ENCODE peak calls at places on chromosomes 5 and 9, in six cellular contexts. One of them, this sample, is unnamed.

GRCh38 chr9:93230185-93230584 is 46.2 kb downstream of the WNK2 start:
- DNase-seq in mesendoderm: no peak
- DNase-seq in T-helper 2 cell treated with Interferon-gamma antibody and Interleukin-4, amounts not matched to agents 5 μg/mL and 100 μg/mL, for 36 hours: no peak
- DNase-seq in A172: no peak
- DNase-seq in prostate gland: no peak
- DNase-seq in AG09319: no peak
- DNase-seq in this sample: no peak

GRCh38 chr5:15533124-15533893 is 33.3 kb downstream of the FBXL7 start:
- DNase-seq in mesendoderm: no peak
- DNase-seq in T-helper 2 cell treated with Interferon-gamma antibody and Interleukin-4, amounts not matched to agents 5 μg/mL and 100 μg/mL, for 36 hours: no peak
- DNase-seq in A172: no peak
- DNase-seq in prostate gland: no peak
- DNase-seq in AG09319: peak; percentile 95
- DNase-seq in this sample: peak; percentile 61

GRCh38 chr9:68887232-68887631 is 126.7 kb downstream of the PRKACG start:
- DNase-seq in mesendoderm: no peak
- DNase-seq in T-helper 2 cell treated with Interferon-gamma antibody and Interleukin-4, amounts not matched to agents 5 μg/mL and 100 μg/mL, for 36 hours: no peak
- DNase-seq in A172: no peak
- DNase-seq in prostate gland: no peak
- DNase-seq in AG09319: no peak
- DNase-seq in this sample: no peak

GRCh38 chr9:78306222-78307076 is 9.5 kb downstream of the PSAT1 start:
- DNase-seq in mesendoderm: no peak
- DNase-seq in T-helper 2 cell treated with Interferon-gamma antibody and Interleukin-4, amounts not matched to agents 5 μg/mL and 100 μg/mL, for 36 hours: no peak
- DNase-seq in A172: no peak
- DNase-seq in prostate gland: no peak
- DNase-seq in AG09319: no peak
- DNase-seq in this sample: no peak

GRCh38 chr5:53291528-53291927 is 182.0 kb upstream of the MOCS2 start:
- DNase-seq in mesendoderm: no peak
- DNase-seq in T-helper 2 cell treated with Interferon-gamma antibody and Interleukin-4, amounts not matched to agents 5 μg/mL and 100 μg/mL, for 36 hours: no peak
- DNase-seq in A172: no peak
- DNase-seq in prostate gland: no peak
- DNase-seq in AG09319: no peak
- DNase-seq in this sample: no peak

GRCh38 chr5:62340392-62340791 is 34.4 kb downstream of the KIF2A start:
- DNase-seq in mesendoderm: peak; percentile 64
- DNase-seq in T-helper 2 cell treated with Interferon-gamma antibody and Interleukin-4, amounts not matched to agents 5 μg/mL and 100 μg/mL, for 36 hours: no peak
- DNase-seq in A172: no peak
- DNase-seq in prostate gland: no peak
- DNase-seq in AG09319: no peak
- DNase-seq in this sample: no peak

GRCh38 chr5:159345861-159346260 is 15.6 kb upstream of the IL12B start:
- DNase-seq in mesendoderm: no peak
- DNase-seq in T-helper 2 cell treated with Interferon-gamma antibody and Interleukin-4, amounts not matched to agents 5 μg/mL and 100 μg/mL, for 36 hours: no peak
- DNase-seq in A172: no peak
- DNase-seq in prostate gland: no peak
- DNase-seq in AG09319: no peak
- DNase-seq in this sample: no peak

GRCh38 chr5:82147860-82148573 is 130.1 kb downstream of the RPS23 start:
- DNase-seq in mesendoderm: no peak
- DNase-seq in T-helper 2 cell treated with Interferon-gamma antibody and Interleukin-4, amounts not matched to agents 5 μg/mL and 100 μg/mL, for 36 hours: no peak
- DNase-seq in A172: no peak
- DNase-seq in prostate gland: no peak
- DNase-seq in AG09319: no peak
- DNase-seq in this sample: peak; percentile 88

GRCh38 chr5:134905246-134905996 is 490 bp downstream of the PCBD2 start:
- DNase-seq in mesendoderm: peak; percentile 64
- DNase-seq in T-helper 2 cell treated with Interferon-gamma antibody and Interleukin-4, amounts not matched to agents 5 μg/mL and 100 μg/mL, for 36 hours: no peak
- DNase-seq in A172: peak; percentile 70
- DNase-seq in prostate gland: peak; percentile 43
- DNase-seq in AG09319: peak; percentile 28
- DNase-seq in this sample: peak; percentile 68

GRCh38 chr9:92501671-92502393 is 19.5 kb upstream of the ASPN start:
- DNase-seq in mesendoderm: peak; percentile 58
- DNase-seq in T-helper 2 cell treated with Interferon-gamma antibody and Interleukin-4, amounts not matched to agents 5 μg/mL and 100 μg/mL, for 36 hours: no peak
- DNase-seq in A172: peak; percentile 35
- DNase-seq in prostate gland: no peak
- DNase-seq in AG09319: peak; percentile 63
- DNase-seq in this sample: peak; percentile 42

GRCh38 chr9:111356567-111357244 is 26.7 kb upstream of the OR2K2 start:
- DNase-seq in mesendoderm: no peak
- DNase-seq in T-helper 2 cell treated with Interferon-gamma antibody and Interleukin-4, amounts not matched to agents 5 μg/mL and 100 μg/mL, for 36 hours: no peak
- DNase-seq in A172: peak; percentile 72
- DNase-seq in prostate gland: no peak
- DNase-seq in AG09319: peak; percentile 69
- DNase-seq in this sample: peak; percentile 86

GRCh38 chr9:113220467-113221002 is 542 bp downstream of the FKBP15 start:
- DNase-seq in mesendoderm: no peak
- DNase-seq in T-helper 2 cell treated with Interferon-gamma antibody and Interleukin-4, amounts not matched to agents 5 μg/mL and 100 μg/mL, for 36 hours: no peak
- DNase-seq in A172: peak; percentile 17
- DNase-seq in prostate gland: no peak
- DNase-seq in AG09319: no peak
- DNase-seq in this sample: no peak

GRCh38 chr5:68433921-68434879 is 218.6 kb downstream of the PIK3R1 start:
- DNase-seq in mesendoderm: peak; percentile 71
- DNase-seq in T-helper 2 cell treated with Interferon-gamma antibody and Interleukin-4, amounts not matched to agents 5 μg/mL and 100 μg/mL, for 36 hours: peak; percentile 97
- DNase-seq in A172: peak; percentile 94
- DNase-seq in prostate gland: peak; percentile 41
- DNase-seq in AG09319: peak; percentile 78
- DNase-seq in this sample: peak; percentile 53

GRCh38 chr5:109688647-109688998 is 1.1 kb upstream of the MAN2A1 start:
- DNase-seq in mesendoderm: peak; percentile 79
- DNase-seq in T-helper 2 cell treated with Interferon-gamma antibody and Interleukin-4, amounts not matched to agents 5 μg/mL and 100 μg/mL, for 36 hours: no peak
- DNase-seq in A172: peak; percentile 32
- DNase-seq in prostate gland: no peak
- DNase-seq in AG09319: no peak
- DNase-seq in this sample: no peak

GRCh38 chr5:109053995-109054417 is 306.3 kb downstream of the FER start:
- DNase-seq in mesendoderm: no peak
- DNase-seq in T-helper 2 cell treated with Interferon-gamma antibody and Interleukin-4, amounts not matched to agents 5 μg/mL and 100 μg/mL, for 36 hours: no peak
- DNase-seq in A172: no peak
- DNase-seq in prostate gland: no peak
- DNase-seq in AG09319: peak; percentile 48
- DNase-seq in this sample: peak; percentile 53

GRCh38 chr9:21234153-21234687 is 5.6 kb downstream of the IFNA14 start:
- DNase-seq in mesendoderm: no peak
- DNase-seq in T-helper 2 cell treated with Interferon-gamma antibody and Interleukin-4, amounts not matched to agents 5 μg/mL and 100 μg/mL, for 36 hours: no peak
- DNase-seq in A172: no peak
- DNase-seq in prostate gland: no peak
- DNase-seq in AG09319: no peak
- DNase-seq in this sample: no peak

GRCh38 chr9:92496401-92496800 is 14.1 kb upstream of the ASPN start:
- DNase-seq in mesendoderm: no peak
- DNase-seq in T-helper 2 cell treated with Interferon-gamma antibody and Interleukin-4, amounts not matched to agents 5 μg/mL and 100 μg/mL, for 36 hours: no peak
- DNase-seq in A172: no peak
- DNase-seq in prostate gland: no peak
- DNase-seq in AG09319: no peak
- DNase-seq in this sample: no peak

GRCh38 chr5:142322747-142323479 is 1.9 kb downstream of the SPRY4 start:
- DNase-seq in mesendoderm: no peak
- DNase-seq in T-helper 2 cell treated with Interferon-gamma antibody and Interleukin-4, amounts not matched to agents 5 μg/mL and 100 μg/mL, for 36 hours: no peak
- DNase-seq in A172: no peak
- DNase-seq in prostate gland: no peak
- DNase-seq in AG09319: peak; percentile 63
- DNase-seq in this sample: peak; percentile 49

GRCh38 chr5:132747064-132747692 is at the start of gene CCNI2:
- DNase-seq in mesendoderm: peak; percentile 32
- DNase-seq in T-helper 2 cell treated with Interferon-gamma antibody and Interleukin-4, amounts not matched to agents 5 μg/mL and 100 μg/mL, for 36 hours: peak; percentile 52
- DNase-seq in A172: no peak
- DNase-seq in prostate gland: no peak
- DNase-seq in AG09319: no peak
- DNase-seq in this sample: no peak

GRCh38 chr5:155729684-155730059 is 597.3 kb upstream of the SGCD start:
- DNase-seq in mesendoderm: peak; percentile 14
- DNase-seq in T-helper 2 cell treated with Interferon-gamma antibody and Interleukin-4, amounts not matched to agents 5 μg/mL and 100 μg/mL, for 36 hours: no peak
- DNase-seq in A172: no peak
- DNase-seq in prostate gland: no peak
- DNase-seq in AG09319: no peak
- DNase-seq in this sample: no peak

GRCh38 chr9:13513710-13514444 is 234.4 kb upstream of the MPDZ start:
- DNase-seq in mesendoderm: peak; percentile 67
- DNase-seq in T-helper 2 cell treated with Interferon-gamma antibody and Interleukin-4, amounts not matched to agents 5 μg/mL and 100 μg/mL, for 36 hours: no peak
- DNase-seq in A172: no peak
- DNase-seq in prostate gland: peak; percentile 60
- DNase-seq in AG09319: no peak
- DNase-seq in this sample: no peak

GRCh38 chr9:110638381-110638954 is 30.1 kb upstream of the MUSK start:
- DNase-seq in mesendoderm: no peak
- DNase-seq in T-helper 2 cell treated with Interferon-gamma antibody and Interleukin-4, amounts not matched to agents 5 μg/mL and 100 μg/mL, for 36 hours: no peak
- DNase-seq in A172: peak; percentile 36
- DNase-seq in prostate gland: no peak
- DNase-seq in AG09319: no peak
- DNase-seq in this sample: no peak

GRCh38 chr5:14869286-14870164 is 2.1 kb downstream of the ANKH start:
- DNase-seq in mesendoderm: no peak
- DNase-seq in T-helper 2 cell treated with Interferon-gamma antibody and Interleukin-4, amounts not matched to agents 5 μg/mL and 100 μg/mL, for 36 hours: peak; percentile 39
- DNase-seq in A172: no peak
- DNase-seq in prostate gland: no peak
- DNase-seq in AG09319: no peak
- DNase-seq in this sample: no peak

GRCh38 chr5:55896663-55897062 is 45.5 kb downstream of the IL31RA start:
- DNase-seq in mesendoderm: no peak
- DNase-seq in T-helper 2 cell treated with Interferon-gamma antibody and Interleukin-4, amounts not matched to agents 5 μg/mL and 100 μg/mL, for 36 hours: no peak
- DNase-seq in A172: no peak
- DNase-seq in prostate gland: no peak
- DNase-seq in AG09319: no peak
- DNase-seq in this sample: no peak

GRCh38 chr5:90226433-90227099 is 183.0 kb downstream of the CETN3 start:
- DNase-seq in mesendoderm: no peak
- DNase-seq in T-helper 2 cell treated with Interferon-gamma antibody and Interleukin-4, amounts not matched to agents 5 μg/mL and 100 μg/mL, for 36 hours: no peak
- DNase-seq in A172: no peak
- DNase-seq in prostate gland: no peak
- DNase-seq in AG09319: no peak
- DNase-seq in this sample: no peak

GRCh38 chr9:73806876-73807275 is 655.2 kb downstream of the ANXA1 start:
- DNase-seq in mesendoderm: peak; percentile 66
- DNase-seq in T-helper 2 cell treated with Interferon-gamma antibody and Interleukin-4, amounts not matched to agents 5 μg/mL and 100 μg/mL, for 36 hours: no peak
- DNase-seq in A172: no peak
- DNase-seq in prostate gland: no peak
- DNase-seq in AG09319: no peak
- DNase-seq in this sample: no peak

GRCh38 chr9:8332296-8332695 is 532.7 kb upstream of the DMAC1 start:
- DNase-seq in mesendoderm: peak; percentile 82
- DNase-seq in T-helper 2 cell treated with Interferon-gamma antibody and Interleukin-4, amounts not matched to agents 5 μg/mL and 100 μg/mL, for 36 hours: no peak
- DNase-seq in A172: no peak
- DNase-seq in prostate gland: no peak
- DNase-seq in AG09319: no peak
- DNase-seq in this sample: no peak

GRCh38 chr5:38719916-38720315 is 125.9 kb upstream of the OSMR start:
- DNase-seq in mesendoderm: peak; percentile 57
- DNase-seq in T-helper 2 cell treated with Interferon-gamma antibody and Interleukin-4, amounts not matched to agents 5 μg/mL and 100 μg/mL, for 36 hours: no peak
- DNase-seq in A172: peak; percentile 54
- DNase-seq in prostate gland: no peak
- DNase-seq in AG09319: peak; percentile 49
- DNase-seq in this sample: no peak

GRCh38 chr5:150409638-150410523 is 2.8 kb downstream of the CD74 start:
- DNase-seq in mesendoderm: peak; percentile 95
- DNase-seq in T-helper 2 cell treated with Interferon-gamma antibody and Interleukin-4, amounts not matched to agents 5 μg/mL and 100 μg/mL, for 36 hours: peak; percentile 43
- DNase-seq in A172: peak; percentile 95
- DNase-seq in prostate gland: peak; percentile 78
- DNase-seq in AG09319: peak; percentile 58
- DNase-seq in this sample: peak; percentile 77

GRCh38 chr5:57503433-57503832 is 20.8 kb upstream of the ACTBL2 start:
- DNase-seq in mesendoderm: no peak
- DNase-seq in T-helper 2 cell treated with Interferon-gamma antibody and Interleukin-4, amounts not matched to agents 5 μg/mL and 100 μg/mL, for 36 hours: no peak
- DNase-seq in A172: peak; percentile 34
- DNase-seq in prostate gland: no peak
- DNase-seq in AG09319: no peak
- DNase-seq in this sample: no peak

GRCh38 chr5:169694221-169694620 is 57.1 kb downstream of the DOCK2 start:
- DNase-seq in mesendoderm: no peak
- DNase-seq in T-helper 2 cell treated with Interferon-gamma antibody and Interleukin-4, amounts not matched to agents 5 μg/mL and 100 μg/mL, for 36 hours: no peak
- DNase-seq in A172: peak; percentile 53
- DNase-seq in prostate gland: no peak
- DNase-seq in AG09319: no peak
- DNase-seq in this sample: no peak